ENCODE peak calls at places on chromosomes 16 and 17, in five cellular contexts. R, N, D, X and Z are unnamed samples.

GRCh38 chr16:1542166-1542500 is 8.7 kb downstream of the TMEM204 start:
- DNase-seq in X (no peak), R (no peak), N (no peak), D (no peak), Z (no peak)

GRCh38 chr17:29292992-29293889 is 707 bp downstream of the NUFIP2 start:
- DNase-seq in D (peak), X (peak), N (peak), R (peak), Z (peak)

GRCh38 chr16:814974-815373 is 14.4 kb upstream of the GNG13 start:
- DNase-seq in X (no peak), N (no peak), R (no peak), D (no peak), Z (no peak)

GRCh38 chr17:45234641-45235040 is 13.0 kb downstream of the FMNL1 start:
- DNase-seq in X (no peak), R (no peak), D (no peak), N (no peak), Z (peak)

GRCh38 chr17:63843387-63844292 is 1.2 kb upstream of the SMARCD2 start:
- DNase-seq in N (no peak), D (peak), R (no peak), X (peak), Z (no peak)

GRCh38 chr16:89101303-89102034 is 7.8 kb downstream of the ACSF3 start:
- DNase-seq in R (no peak), N (no peak), X (no peak), D (no peak), Z (no peak)

GRCh38 chr17:67125417-67125816 is 81.1 kb downstream of the CACNG1 start:
- DNase-seq in N (no peak), D (no peak), R (no peak), X (no peak), Z (no peak)

GRCh38 chr17:78432226-78432894 is 53.9 kb downstream of the PGS1 start:
- DNase-seq in N (peak), R (peak), D (peak), X (no peak), Z (peak)

GRCh38 chr17:49993423-49994037 is 1.5 kb downstream of the DLX3 start:
- DNase-seq in R (no peak), X (peak), N (no peak), D (peak), Z (no peak)

GRCh38 chr16:73302942-73303341 is 255.0 kb upstream of the ZFHX3 start:
- DNase-seq in X (no peak), N (no peak), D (no peak), R (no peak), Z (no peak)

GRCh38 chr16:85153656-85154091 is 41.4 kb upstream of the CIBAR2 start:
- DNase-seq in D (no peak), X (no peak), N (no peak), R (no peak), Z (no peak)

GRCh38 chr17:74815671-74816370 is 39.7 kb upstream of the NAT9 start:
- DNase-seq in N (no peak), R (no peak), D (no peak), X (no peak), Z (no peak)

GRCh38 chr16:70402916-70403659 is 35.8 kb downstream of the ST3GAL2 start:
- DNase-seq in X (no peak), N (no peak), R (no peak), D (no peak), Z (no peak)

GRCh38 chr17:38469875-38470274 is 41.6 kb downstream of the ARHGAP23 start:
- DNase-seq in D (no peak), R (peak), X (peak), N (no peak), Z (no peak)

GRCh38 chr17:79950711-79951110 is 85.0 kb downstream of the TBC1D16 start:
- DNase-seq in X (no peak), N (peak), D (peak), R (peak), Z (peak)

GRCh38 chr16:57892041-57892440 is 78.9 kb downstream of the CNGB1 start:
- DNase-seq in X (no peak), R (no peak), N (no peak), D (no peak), Z (no peak)

GRCh38 chr16:58020628-58021521 is 4.7 kb upstream of the MMP15 start:
- DNase-seq in N (peak), R (peak), X (peak), D (peak), Z (peak)

GRCh38 chr16:79964104-79964503 is 363.6 kb upstream of the MAF start:
- DNase-seq in D (no peak), N (no peak), R (no peak), X (no peak), Z (no peak)

GRCh38 chr16:55914383-55914782 is 39.2 kb upstream of the CES5A start:
- DNase-seq in D (no peak), N (no peak), R (no peak), X (no peak), Z (no peak)

GRCh38 chr16:65106792-65107191 is 15.1 kb downstream of the CDH11 start:
- DNase-seq in D (no peak), N (no peak), X (no peak), R (no peak), Z (no peak)

GRCh38 chr17:76441681-76442340 is 11.1 kb downstream of the UBE2O start:
- DNase-seq in D (no peak), X (no peak), N (no peak), R (no peak), Z (no peak)

GRCh38 chr16:59295474-59295873 is 561.4 kb upstream of the GOT2 start:
- DNase-seq in D (no peak), R (no peak), X (no peak), N (no peak), Z (no peak)

GRCh38 chr17:60923000-60923399 is 245.3 kb downstream of the BCAS3 start:
- DNase-seq in X (no peak), R (no peak), N (no peak), D (no peak), Z (no peak)

GRCh38 chr17:44327715-44328449 is 3.3 kb upstream of the SLC25A39 start:
- DNase-seq in X (no peak), R (no peak), D (no peak), N (no peak), Z (no peak)